ENCODE peak calls at places on chromosomes 5 and 9, in four cellular contexts. T is amniotic stem cell, P is kidney, A is lower leg skin. F is an unnamed sample.

GRCh38 chr9:124122321-124122720 is 110.8 kb downstream of the LHX2 start:
- DNase-seq in T (no peak), A (no peak), P (no peak), F (no peak)

GRCh38 chr9:78280982-78281668 is 15.8 kb upstream of the PSAT1 start:
- DNase-seq in A (no peak), P (peak), T (no peak), F (peak)

GRCh38 chr9:78348848-78349247 is 51.9 kb downstream of the PSAT1 start:
- DNase-seq in A (no peak), T (no peak), P (no peak), F (no peak)

GRCh38 chr5:91378683-91379601 is 4.2 kb downstream of the ARRDC3 start:
- DNase-seq in A (no peak), P (no peak), T (no peak), F (no peak)

GRCh38 chr9:5949103-5949699 is 58.5 kb downstream of the MLANA start:
- DNase-seq in P (no peak), T (no peak), A (peak), F (no peak)

GRCh38 chr5:95760291-95761191 is 29.4 kb downstream of the RHOBTB3 start:
- DNase-seq in T (peak), P (no peak), A (no peak), F (no peak)

GRCh38 chr5:159100022-159100927 is 559 bp upstream of the EBF1 start:
- DNase-seq in T (peak), A (peak), P (peak), F (peak)

GRCh38 chr9:526904-527591 is 312.4 kb downstream of the DOCK8 start:
- DNase-seq in P (no peak), A (no peak), T (no peak), F (no peak)

GRCh38 chr9:8251566-8251965 is 452.0 kb upstream of the DMAC1 start:
- DNase-seq in A (no peak), P (no peak), T (no peak), F (no peak)

GRCh38 chr5:124289122-124289521 is 457.3 kb downstream of the ZNF608 start:
- DNase-seq in A (no peak), T (no peak), P (no peak), F (no peak)

GRCh38 chr5:157820593-157821252 is 38.2 kb downstream of the CLINT1 start:
- DNase-seq in T (peak), P (no peak), A (no peak), F (no peak)

GRCh38 chr9:37369671-37370070 is 52.8 kb upstream of the GRHPR start:
- DNase-seq in A (no peak), T (no peak), P (no peak), F (no peak)

GRCh38 chr5:7606840-7607453 is 211.0 kb downstream of the ADCY2 start:
- DNase-seq in P (no peak), T (no peak), A (no peak), F (no peak)

GRCh38 chr5:160240350-160240749 is 11.0 kb downstream of the FABP6 start:
- DNase-seq in A (no peak), P (no peak), T (no peak), F (no peak)

GRCh38 chr5:31854625-31855526 is 215.9 kb downstream of the PDZD2 start:
- DNase-seq in P (peak), A (peak), T (no peak), F (peak)

GRCh38 chr9:71921190-71921814 is 9.9 kb downstream of the C9orf85 start:
- DNase-seq in T (no peak), A (no peak), P (no peak), F (no peak)